ENCODE peak calls at places on chromosomes 5 and 9, in nine cellular contexts. L is BJ, E is endodermal cell, Q is B cell, A is astrocyte of the cerebellum, H is neural crest cell, O is foreskin fibroblast, S is AG04450, B is A549. J is an unnamed sample.

GRCh38 chr5:131209506-131210191 is 38.9 kb downstream of the LYRM7 start:
- DNase-seq in L (no peak), E (no peak), Q (peak), A (no peak), H (no peak), O (no peak), S (no peak), B (no peak), J (peak)

GRCh38 chr5:178546675-178547033 is 43.5 kb downstream of the COL23A1 start:
- DNase-seq in L (no peak), E (no peak), Q (no peak), A (no peak), H (no peak), O (no peak), S (no peak), B (no peak), J (no peak)

GRCh38 chr5:57887851-57888621 is 405.4 kb upstream of the ACTBL2 start:
- DNase-seq in L (no peak), E (peak), Q (no peak), A (peak), H (no peak), O (peak), S (peak), B (peak), J (no peak)

GRCh38 chr5:92513067-92513466 is 1068.0 kb downstream of the NR2F1-AS1 start:
- DNase-seq in L (no peak), E (no peak), Q (no peak), A (no peak), H (no peak), O (no peak), S (no peak), B (no peak), J (no peak)

GRCh38 chr5:172697123-172698121 is 56.4 kb downstream of the NEURL1B start:
- DNase-seq in L (no peak), E (peak), Q (peak), A (peak), H (peak), O (peak), S (peak), B (peak), J (peak)

GRCh38 chr9:93093449-93094293 is 2.3 kb upstream of the CARD19 start:
- DNase-seq in L (no peak), E (peak), Q (no peak), A (no peak), H (no peak), O (no peak), S (no peak), B (no peak), J (peak)

GRCh38 chr9:130662927-130663257 is 1.5 kb upstream of the PRDM12 start:
- DNase-seq in L (no peak), E (peak), Q (no peak), A (no peak), H (no peak), O (no peak), S (no peak), B (no peak), J (no peak)

GRCh38 chr9:137407590-137408300 is 15.2 kb downstream of the EXD3 start:
- DNase-seq in L (no peak), E (no peak), Q (no peak), A (peak), H (no peak), O (peak), S (no peak), B (no peak), J (no peak)

GRCh38 chr5:98108497-98108896 is 665.0 kb upstream of the RGMB start:
- DNase-seq in L (peak), E (no peak), Q (no peak), A (no peak), H (no peak), O (peak), S (peak), B (no peak), J (no peak)

GRCh38 chr9:37104183-37104889 is 16.0 kb upstream of the ZCCHC7 start:
- DNase-seq in L (peak), E (peak), Q (no peak), A (no peak), H (no peak), O (peak), S (peak), B (no peak), J (no peak)

GRCh38 chr9:126510564-126510963 is 103.2 kb upstream of the LMX1B start:
- DNase-seq in L (no peak), E (peak), Q (no peak), A (no peak), H (no peak), O (no peak), S (no peak), B (no peak), J (peak)

GRCh38 chr9:127311239-127311741 is 46.7 kb downstream of the GARNL3 start:
- DNase-seq in L (no peak), E (peak), Q (no peak), A (peak), H (peak), O (peak), S (no peak), B (peak), J (no peak)

GRCh38 chr9:133619791-133620190 is 10.6 kb upstream of the FAM163B start:
- DNase-seq in L (no peak), E (no peak), Q (peak), A (no peak), H (no peak), O (no peak), S (no peak), B (no peak), J (no peak)

GRCh38 chr5:88956416-88956815 is 73.4 kb upstream of the MEF2C start:
- DNase-seq in L (no peak), E (no peak), Q (no peak), A (no peak), H (no peak), O (no peak), S (no peak), B (no peak), J (no peak)

GRCh38 chr9:116391306-116391900 is 237.8 kb downstream of the PAPPA start:
- DNase-seq in L (peak), E (peak), Q (no peak), A (peak), H (no peak), O (peak), S (peak), B (no peak), J (no peak)

GRCh38 chr9:129416831-129417604 is 203.9 kb downstream of the C9orf50 start:
- DNase-seq in L (no peak), E (no peak), Q (no peak), A (no peak), H (no peak), O (peak), S (no peak), B (no peak), J (peak)

GRCh38 chr5:103847060-103847459 is 284.5 kb upstream of the NUDT12 start:
- DNase-seq in L (peak), E (no peak), Q (no peak), A (no peak), H (no peak), O (peak), S (no peak), B (no peak), J (no peak)

GRCh38 chr9:73149371-73150067 is 2.1 kb upstream of the ANXA1 start:
- DNase-seq in L (no peak), E (no peak), Q (no peak), A (peak), H (no peak), O (peak), S (peak), B (peak), J (no peak)

GRCh38 chr5:143142596-143143435 is 260.7 kb downstream of the NR3C1 start:
- DNase-seq in L (no peak), E (no peak), Q (no peak), A (no peak), H (no peak), O (no peak), S (no peak), B (no peak), J (no peak)

GRCh38 chr9:133578524-133579230 is 30.5 kb downstream of the FAM163B start:
- DNase-seq in L (no peak), E (no peak), Q (no peak), A (no peak), H (no peak), O (no peak), S (no peak), B (no peak), J (no peak)

GRCh38 chr5:179585903-179586511 is 35.7 kb downstream of the RUFY1 start:
- DNase-seq in L (no peak), E (no peak), Q (no peak), A (no peak), H (no peak), O (no peak), S (no peak), B (no peak), J (no peak)

GRCh38 chr5:169691473-169691872 is 54.4 kb downstream of the DOCK2 start:
- DNase-seq in L (no peak), E (no peak), Q (no peak), A (no peak), H (no peak), O (no peak), S (no peak), B (no peak), J (no peak)

GRCh38 chr9:131739192-131739961 is 499 bp downstream of the RAPGEF1 start:
- DNase-seq in L (no peak), E (peak), Q (no peak), A (no peak), H (peak), O (peak), S (no peak), B (no peak), J (no peak)

GRCh38 chr5:135706893-135707292 is 127.6 kb upstream of the SLC25A48 start:
- DNase-seq in L (no peak), E (no peak), Q (no peak), A (no peak), H (no peak), O (no peak), S (no peak), B (no peak), J (no peak)

GRCh38 chr9:120640380-120640779 is 60.4 kb upstream of the CDK5RAP2 start:
- DNase-seq in L (no peak), E (no peak), Q (no peak), A (no peak), H (no peak), O (no peak), S (no peak), B (no peak), J (no peak)

GRCh38 chr9:82489579-82489915 is 501.0 kb downstream of the SPATA31D1 start:
- DNase-seq in L (no peak), E (no peak), Q (no peak), A (no peak), H (no peak), O (peak), S (no peak), B (no peak), J (no peak)

GRCh38 chr5:7146886-7147285 is 249.1 kb upstream of the ADCY2 start:
- DNase-seq in L (no peak), E (no peak), Q (no peak), A (no peak), H (no peak), O (no peak), S (no peak), B (no peak), J (no peak)

GRCh38 chr9:113931140-113931539 is 55.0 kb downstream of the ZNF618 start:
- DNase-seq in L (no peak), E (no peak), Q (no peak), A (no peak), H (no peak), O (no peak), S (no peak), B (no peak), J (no peak)

GRCh38 chr5:139848508-139849100 is 53.0 kb downstream of the PSD2 start:
- DNase-seq in L (no peak), E (no peak), Q (no peak), A (no peak), H (peak), O (no peak), S (no peak), B (no peak), J (peak)

DNA sequence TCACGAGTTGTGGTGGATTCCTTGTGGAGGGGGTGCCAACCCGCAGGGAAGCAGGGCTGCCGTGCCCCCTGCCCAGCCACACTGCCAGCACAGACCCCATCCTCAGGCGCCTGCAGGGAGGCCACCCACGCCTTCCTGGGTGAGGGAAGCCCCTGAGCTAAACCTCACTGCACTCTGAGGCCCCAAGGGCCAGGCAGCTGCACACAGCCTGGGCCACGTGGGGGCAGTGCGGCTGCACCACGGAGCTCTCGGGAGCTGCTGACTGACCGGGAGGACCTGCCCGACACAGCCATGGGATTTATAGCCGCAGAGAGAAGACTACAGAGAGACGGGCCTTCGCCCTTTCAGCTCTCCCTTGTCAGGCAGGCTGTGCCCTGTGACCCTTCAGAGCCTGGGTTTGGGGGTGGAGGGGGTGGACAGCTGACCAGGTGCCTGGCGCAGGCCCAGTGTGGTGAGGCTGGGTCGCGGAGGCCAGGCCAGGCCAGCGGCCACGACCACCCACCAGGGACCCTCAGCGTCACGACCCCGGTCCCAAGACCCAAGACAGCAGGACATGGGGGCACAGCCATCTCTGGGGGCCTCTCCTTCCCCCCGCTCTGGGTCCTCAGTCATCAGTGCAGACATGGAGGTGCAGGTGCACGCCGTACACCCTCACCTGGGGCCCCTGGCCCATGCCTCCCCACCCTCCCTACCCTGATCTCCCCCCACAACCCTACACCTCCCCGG is 4.3 kb upstream of the AHRR start:
- DNase-seq in L (no peak), E (peak), Q (no peak), A (peak), H (peak), O (peak), S (peak), B (peak), J (no peak)
- TF ChIP-seq CTCF in L (peak), E (peak), Q (peak), A (peak), H (peak), O (peak), S (peak), B (peak), J (no peak)

DNA sequence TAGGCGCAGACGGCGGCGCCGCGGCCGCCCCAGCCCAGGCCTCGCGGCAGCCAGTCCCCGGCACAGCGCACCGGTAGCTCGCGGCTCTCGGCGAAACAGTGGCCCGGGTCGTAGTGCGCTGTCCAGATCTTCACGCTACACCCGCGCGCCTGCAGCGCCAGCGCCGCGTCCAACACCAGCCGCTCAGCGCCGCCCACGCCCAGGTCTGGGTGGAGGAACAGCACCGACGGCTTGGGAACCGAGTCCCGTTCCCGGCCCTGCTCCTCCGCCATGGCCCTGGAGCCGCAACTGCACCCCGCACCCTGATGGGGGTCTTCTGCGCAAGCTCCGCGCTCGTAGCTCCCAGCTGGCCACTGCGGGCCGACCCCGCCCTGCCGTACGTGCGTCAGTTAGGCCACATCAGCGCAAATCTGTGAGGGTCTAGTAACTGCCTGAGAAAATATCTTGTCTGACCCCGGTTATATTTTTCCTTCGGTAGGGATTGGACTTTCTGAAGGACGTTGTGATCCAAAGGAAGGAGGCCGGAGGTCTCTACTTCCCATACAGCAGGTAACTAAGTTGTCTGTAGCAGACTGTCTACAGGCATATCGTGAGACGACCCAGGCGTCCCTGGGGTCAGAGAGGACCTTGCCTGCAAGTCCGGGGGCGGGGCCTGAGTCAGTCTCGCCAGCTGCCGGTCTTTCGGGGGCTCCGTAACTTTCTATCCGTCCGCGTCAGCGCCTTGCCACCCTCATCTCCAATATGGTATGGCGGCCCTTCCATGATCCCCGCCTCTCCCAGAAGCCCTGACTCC is at the start of the genes ALG2 and SEC61B:
- DNase-seq in L (peak), E (peak), Q (peak), A (peak), H (peak), O (peak), S (peak), B (peak), J (peak)
- TF ChIP-seq CTCF in L (no peak), E (peak), Q (no peak), A (no peak), H (peak), O (no peak), S (no peak), B (no peak), J (no peak)

GRCh38 chr5:157865844-157866243 is 6.9 kb upstream of the CLINT1 start:
- DNase-seq in L (no peak), E (no peak), Q (no peak), A (no peak), H (no peak), O (peak), S (peak), B (peak), J (no peak)

GRCh38 chr5:157867736-157868135 is 8.8 kb upstream of the CLINT1 start:
- DNase-seq in L (no peak), E (no peak), Q (no peak), A (no peak), H (no peak), O (no peak), S (no peak), B (no peak), J (no peak)

GRCh38 chr5:157874861-157875260 is 15.9 kb upstream of the CLINT1 start:
- DNase-seq in L (no peak), E (no peak), Q (no peak), A (no peak), H (no peak), O (no peak), S (no peak), B (no peak), J (no peak)

GRCh38 chr5:157866536-157866935 is 7.6 kb upstream of the CLINT1 start:
- DNase-seq in L (no peak), E (no peak), Q (no peak), A (no peak), H (no peak), O (no peak), S (no peak), B (no peak), J (no peak)

GRCh38 chr5:157870837-157871834 is 12.2 kb upstream of the CLINT1 start:
- DNase-seq in L (no peak), E (no peak), Q (no peak), A (no peak), H (no peak), O (peak), S (no peak), B (peak), J (no peak)
- TF ChIP-seq CTCF in L (peak), E (no peak), Q (no peak), A (no peak), H (no peak), O (no peak), S (peak), B (peak), J (no peak)

GRCh38 chr5:61167382-61167781 is 5.1 kb upstream of the SMIM15 start:
- DNase-seq in L (no peak), E (peak), Q (peak), A (peak), H (no peak), O (peak), S (no peak), B (peak), J (no peak)
- TF ChIP-seq CTCF in L (peak), E (peak), Q (no peak), A (peak), H (peak), O (peak), S (peak), B (peak), J (peak)

J was measured in CD14-positive monocyte.